ENCODE peak calls at places on chromosomes 4 and X, in four cellular contexts. F is H1, B is HepG2, Y is GM12878. P is an unnamed sample.

GRCh38 chr4:89538886-89539285 is 231.3 kb upstream of the GPRIN3 start:
- DNase-seq in F (no peak), B (no peak), Y (no peak), P (no peak)

GRCh38 chrX:24842486-24842885 is 148.8 kb downstream of the POLA1 start:
- DNase-seq in F (no peak), B (no peak), Y (no peak), P (no peak)

GRCh38 chrX:136822337-136823095 is 41.8 kb upstream of the ARHGEF6 start:
- DNase-seq in F (no peak), B (no peak), Y (no peak), P (no peak)

GRCh38 chrX:9293051-9293496 is 171.8 kb upstream of the TBL1X start:
- DNase-seq in F (peak; percentile 23), B (no peak), Y (no peak), P (peak; percentile 72)

GRCh38 chrX:152853986-152854385 is 23.1 kb downstream of the NSDHL start:
- DNase-seq in F (no peak), B (no peak), Y (no peak), P (no peak)

GRCh38 chr4:114146947-114147618 is 167.6 kb upstream of the ARSJ start:
- DNase-seq in F (no peak), B (no peak), Y (no peak), P (no peak)

GRCh38 chr4:73446336-73446938 is 10.4 kb downstream of the AFP start:
- DNase-seq in F (no peak), B (peak; percentile 78), Y (no peak), P (no peak)

GRCh38 chr4:23789765-23790164 is 100.1 kb downstream of the PPARGC1A start:
- DNase-seq in F (no peak), B (peak; percentile 28), Y (no peak), P (no peak)

GRCh38 chr4:110510955-110511544 is 35.1 kb downstream of the ENPEP start:
- DNase-seq in F (no peak), B (peak; percentile 39), Y (no peak), P (no peak)

GRCh38 chrX:69238153-69238959 is 73.1 kb upstream of the PJA1 start:
- DNase-seq in F (no peak), B (no peak), Y (no peak), P (no peak)

GRCh38 chrX:132165651-132166050 is 37.8 kb upstream of the FRMD7 start:
- DNase-seq in F (no peak), B (no peak), Y (no peak), P (no peak)
- TF ChIP-seq SUZ12 in F (no peak), B (no peak), Y (no peak), P (no peak)

DNA sequence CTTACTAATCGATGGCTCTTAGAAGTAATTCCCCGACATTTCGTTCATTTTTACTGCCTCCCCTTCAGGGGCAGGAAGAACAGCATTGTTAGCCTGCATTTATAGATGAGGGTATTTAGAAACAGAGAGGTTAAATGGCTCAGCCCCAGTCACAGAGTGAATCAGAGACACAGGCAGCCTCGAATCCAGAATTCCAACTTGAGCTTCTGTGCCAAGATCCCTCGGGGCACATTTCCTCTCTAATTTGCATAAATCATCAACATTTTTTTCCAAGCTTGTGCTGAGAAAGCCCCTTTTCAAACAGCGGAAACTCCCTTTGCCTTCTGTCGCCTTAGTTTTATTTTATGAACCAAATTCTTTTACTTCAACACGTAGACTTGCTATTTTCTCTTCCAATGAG is 91.3 kb upstream of the BCOR start:
- DNase-seq in F (no peak), B (no peak), Y (no peak), P (no peak)
- TF ChIP-seq ZNF274 in F (no peak), B (no peak), Y (no peak), P (no peak)

GRCh38 chr4:36533944-36534343 is 252.5 kb downstream of the DTHD1 start:
- DNase-seq in F (no peak), B (no peak), Y (no peak), P (no peak)

GRCh38 chr4:36532670-36533373 is 251.4 kb downstream of the DTHD1 start:
- DNase-seq in F (no peak), B (no peak), Y (no peak), P (no peak)
- TF ChIP-seq SUZ12 in F (no peak), B (no peak), Y (no peak), P (no peak)

GRCh38 chr4:67929447-67929846 is 33.8 kb downstream of the TMPRSS11A start:
- DNase-seq in F (no peak), B (no peak), Y (no peak), P (no peak)
- TF ChIP-seq ZNF274 in F (no peak), B (no peak), Y (no peak), P (no peak)

DNA sequence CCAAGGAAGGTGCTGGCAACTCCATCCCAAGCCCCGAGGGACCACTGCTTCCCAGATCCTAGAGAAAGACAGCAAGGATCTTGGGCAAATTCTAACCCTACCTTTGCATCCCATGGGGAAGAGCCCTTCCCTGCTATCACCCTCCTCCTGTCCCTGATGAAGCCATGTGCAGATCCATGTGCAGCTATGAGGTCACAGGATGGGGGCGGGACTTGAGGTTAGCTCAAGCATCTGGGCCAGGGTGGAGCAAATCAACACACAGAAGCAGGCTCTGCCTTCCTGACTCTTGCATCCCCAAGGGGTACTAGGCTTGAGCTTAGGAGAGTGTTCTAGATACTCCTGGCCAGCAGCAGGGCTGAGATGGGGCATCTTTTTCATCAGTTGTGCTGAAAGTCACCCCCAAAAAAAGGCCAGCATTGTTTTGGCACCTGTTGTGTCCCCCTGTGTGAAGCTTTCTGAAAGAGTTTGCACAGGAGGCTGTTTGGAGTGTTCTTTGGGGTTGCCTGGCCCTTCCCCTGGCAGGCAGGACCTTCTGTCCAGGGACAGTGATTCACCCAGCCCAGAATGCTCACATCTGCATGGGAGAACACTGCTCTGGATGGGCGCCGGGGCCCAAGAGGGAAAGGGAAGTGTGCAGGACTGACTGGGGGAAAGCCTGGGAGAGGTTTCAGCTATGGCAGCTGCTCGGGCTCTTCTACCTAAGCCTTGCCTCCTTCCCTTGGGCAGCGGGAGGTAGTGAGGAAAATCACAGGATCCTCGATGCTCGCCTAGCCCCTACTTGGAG is 50.8 kb downstream of the PRPS1 start:
- DNase-seq in F (no peak), B (no peak), Y (no peak), P (no peak)
- TF ChIP-seq SUZ12 in F (no peak), B (no peak), Y (no peak), P (no peak)

P was measured in NT2/D1.